ENCODE peak calls at places on chromosomes 11 and 22, in five cellular contexts. V, U, Y, I and Z are unnamed samples.
A peak's percentile ranks its signal among the peaks of the same experiment; 100 is the strongest.

GRCh38 chr11:12376259-12376971 is 956 bp upstream of the PARVA start:
- DNase-seq in V (no peak), U (no peak), Y (no peak), I (no peak), Z (no peak)

GRCh38 chr11:99260696-99261095 is 239.9 kb downstream of the CNTN5 start:
- DNase-seq in V (no peak), U (no peak), Y (no peak), I (no peak), Z (no peak)

GRCh38 chr22:47920380-47920959 is 1158.0 kb downstream of the TBC1D22A start:
- DNase-seq in V (no peak), U (no peak), Y (no peak), I (no peak), Z (no peak)

GRCh38 chr22:28594784-28595324 is 84.8 kb downstream of the TTC28 start:
- DNase-seq in V (peak; percentile 25), U (peak; percentile 35), Y (no peak), I (peak; percentile 60), Z (peak; percentile 54)

GRCh38 chr11:130156108-130157022 is 3.2 kb upstream of the ST14 start:
- DNase-seq in V (peak; percentile 30), U (no peak), Y (no peak), I (no peak), Z (no peak)

GRCh38 chr11:46277313-46277622 is 194 bp upstream of the CREB3L1 start:
- DNase-seq in V (no peak), U (no peak), Y (no peak), I (no peak), Z (no peak)

GRCh38 chr11:94938399-94939055 is 34.8 kb downstream of the CWC15 start:
- DNase-seq in V (no peak), U (no peak), Y (no peak), I (peak; percentile 24), Z (no peak)

GRCh38 chr22:35208003-35208402 is 49.3 kb upstream of the HMGXB4 start:
- DNase-seq in V (no peak), U (no peak), Y (no peak), I (no peak), Z (no peak)

GRCh38 chr22:29625090-29625825 is 21.8 kb downstream of the NF2 start:
- DNase-seq in V (peak; percentile 33), U (no peak), Y (no peak), I (peak; percentile 49), Z (peak; percentile 62)

GRCh38 chr11:9313648-9314290 is 624 bp downstream of the TMEM41B start:
- DNase-seq in V (peak; percentile 39), U (no peak), Y (no peak), I (no peak), Z (no peak)

GRCh38 chr11:115764172-115764571 is 260.0 kb upstream of the CADM1 start:
- DNase-seq in V (no peak), U (no peak), Y (no peak), I (no peak), Z (no peak)

GRCh38 chr22:45970709-45971388 is 6.1 kb downstream of the WNT7B start:
- DNase-seq in V (no peak), U (no peak), Y (no peak), I (peak; percentile 66), Z (no peak)

GRCh38 chr11:45411221-45411946 is 125.2 kb upstream of the SYT13 start:
- DNase-seq in V (no peak), U (no peak), Y (no peak), I (peak; percentile 46), Z (no peak)

GRCh38 chr11:114208371-114208770 is 87.8 kb upstream of the NNMT start:
- DNase-seq in V (no peak), U (no peak), Y (no peak), I (no peak), Z (no peak)

GRCh38 chr22:37764622-37765021 is 43.1 kb upstream of the GCAT start:
- DNase-seq in V (no peak), U (no peak), Y (no peak), I (no peak), Z (no peak)

GRCh38 chr11:3799143-3799542 is 1.8 kb upstream of the NUP98 start:
- DNase-seq in V (no peak), U (no peak), Y (no peak), I (no peak), Z (no peak)

GRCh38 chr11:80162387-80162786 is 721.6 kb upstream of the TENM4 start:
- DNase-seq in V (no peak), U (no peak), Y (no peak), I (no peak), Z (no peak)

GRCh38 chr11:110295487-110296225 is 758 bp downstream of the RDX start:
- DNase-seq in V (peak; percentile 69), U (no peak), Y (peak; percentile 21), I (peak; percentile 81), Z (no peak)

GRCh38 chr11:22521226-22521625 is 104.4 kb downstream of the FANCF start:
- DNase-seq in V (no peak), U (peak; percentile 6), Y (no peak), I (no peak), Z (peak; percentile 1)

GRCh38 chr11:76625787-76626186 is 44.8 kb downstream of the LRRC32 start:
- DNase-seq in V (no peak), U (no peak), Y (no peak), I (no peak), Z (no peak)

GRCh38 chr22:19059481-19060278 is 62.5 kb downstream of the DGCR2 start:
- DNase-seq in V (no peak), U (no peak), Y (no peak), I (no peak), Z (no peak)

GRCh38 chr11:21931436-21932101 is 261.3 kb upstream of the ANO5 start:
- DNase-seq in V (no peak), U (no peak), Y (no peak), I (no peak), Z (no peak)

GRCh38 chr22:21034989-21035388 is 2.6 kb upstream of the SLC7A4 start:
- DNase-seq in V (no peak), U (no peak), Y (no peak), I (no peak), Z (no peak)

DNA sequence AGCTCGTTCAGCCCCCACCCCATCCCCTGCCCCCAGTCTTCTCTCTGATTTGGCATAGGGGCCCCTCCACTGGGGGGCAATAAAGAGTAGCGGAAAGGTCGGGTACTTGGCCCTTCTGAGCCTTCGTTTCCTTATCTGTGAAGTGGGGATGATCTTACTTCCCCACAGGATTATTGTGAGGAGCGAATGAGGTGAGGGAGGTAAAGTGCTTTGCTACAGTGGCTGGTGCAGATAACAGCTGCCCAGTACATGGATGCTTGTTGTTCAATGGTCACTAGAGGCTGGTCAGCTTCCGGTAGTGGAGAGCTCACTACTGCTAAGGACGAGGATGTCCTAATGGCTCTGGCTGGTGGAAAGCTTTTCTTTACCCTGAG is 101.2 kb downstream of the CEP164 start:
- DNase-seq in V (peak; percentile 61), U (no peak), Y (no peak), I (no peak), Z (no peak)
- TF ChIP-seq CTCF in V (no peak), U (peak; percentile 10), Y (no peak), I (no peak), Z (no peak)

GRCh38 chr11:126061707-126062678 is 673 bp downstream of the CDON start:
- DNase-seq in V (no peak), U (peak; percentile 23), Y (no peak), I (peak; percentile 56), Z (peak; percentile 66)

GRCh38 chr11:126062679-126063509 is at the start of gene CDON:
- DNase-seq in V (peak; percentile 99), U (peak; percentile 87), Y (peak; percentile 48), I (peak; percentile 100), Z (peak; percentile 86)

GRCh38 chr11:126059238-126059761 is 3.4 kb downstream of the CDON start:
- DNase-seq in V (no peak), U (no peak), Y (no peak), I (peak; percentile 51), Z (no peak)

GRCh38 chr11:126058090-126058489 is 4.6 kb downstream of the CDON start:
- DNase-seq in V (no peak), U (no peak), Y (no peak), I (no peak), Z (no peak)

DNA sequence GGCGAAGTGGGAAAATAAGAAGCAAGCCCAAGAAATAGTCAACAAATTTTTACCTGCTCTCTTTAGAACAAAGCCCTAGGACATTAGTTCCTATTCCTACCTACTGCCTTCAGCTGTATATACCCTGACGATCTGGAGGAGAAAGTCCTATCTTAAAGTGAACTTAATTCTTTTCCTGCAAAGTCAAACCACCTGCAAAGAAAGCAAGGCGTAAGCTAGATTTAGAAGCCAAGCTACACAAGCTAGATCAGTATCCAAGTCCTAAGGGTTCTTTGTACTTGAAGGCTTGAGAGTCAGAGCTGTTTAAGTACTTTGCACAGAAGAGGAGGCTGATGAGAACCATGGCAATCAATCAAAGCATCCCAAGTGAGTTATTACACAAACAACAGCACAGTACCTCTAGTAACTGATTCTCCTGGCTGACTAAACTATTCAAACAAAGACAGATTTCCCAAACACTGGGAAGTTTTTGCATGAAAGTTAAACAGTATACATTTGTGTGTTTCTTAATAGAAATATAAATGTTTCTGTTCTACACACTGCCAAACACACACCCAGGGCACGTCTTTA is 1.9 kb downstream of the CDON start:
- DNase-seq in V (no peak), U (no peak), Y (no peak), I (no peak), Z (peak; percentile 45)
- TF ChIP-seq ZBTB33 in V (no peak), U (no peak), Y (no peak), I (no peak), Z (no peak)

GRCh38 chr11:134818531-134818930 is 406.5 kb upstream of the B3GAT1 start:
- DNase-seq in V (no peak), U (no peak), Y (no peak), I (no peak), Z (no peak)

GRCh38 chr11:134815404-134815803 is 403.4 kb upstream of the B3GAT1 start:
- DNase-seq in V (no peak), U (peak; percentile 38), Y (no peak), I (no peak), Z (no peak)

GRCh38 chr11:134821422-134821821 is 409.4 kb upstream of the B3GAT1 start:
- DNase-seq in V (no peak), U (no peak), Y (no peak), I (no peak), Z (no peak)

GRCh38 chr11:134822930-134823329 is 410.9 kb upstream of the B3GAT1 start:
- DNase-seq in V (no peak), U (no peak), Y (no peak), I (no peak), Z (no peak)

DNA sequence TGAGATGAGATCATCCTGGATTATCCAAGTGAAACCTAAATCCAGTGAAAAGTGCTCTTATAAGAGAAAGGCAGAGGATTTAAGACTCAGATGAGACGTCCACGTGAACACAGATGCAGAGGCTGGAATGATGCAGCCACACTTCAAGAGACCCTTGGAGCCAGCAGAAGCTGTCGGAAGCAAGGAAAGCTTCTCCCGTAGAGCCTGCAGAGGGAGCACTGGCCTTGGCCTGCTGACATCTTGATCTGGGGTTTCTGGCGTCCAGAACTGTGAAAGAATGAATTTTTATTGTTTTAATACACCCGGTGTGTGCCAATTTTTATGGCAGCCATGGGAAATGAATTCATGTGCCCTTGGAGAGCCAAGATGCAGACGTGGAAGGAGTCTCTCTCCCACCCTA is 407.0 kb upstream of the B3GAT1 start:
- DNase-seq in V (no peak), U (no peak), Y (no peak), I (no peak), Z (no peak)
- TF ChIP-seq CTCF in V (peak; percentile 36), U (peak; percentile 37), Y (no peak), I (no peak), Z (no peak)

GRCh38 chr11:120695426-120695825 is 183.9 kb downstream of the GRIK4 start:
- DNase-seq in V (no peak), U (no peak), Y (no peak), I (no peak), Z (no peak)
- TF ChIP-seq ZBTB33 in V (no peak), U (no peak), Y (no peak), I (no peak), Z (no peak)